ENCODE peak calls at places on chromosomes 5 and 9, in eight cellular contexts. G, W, J, X, L, D, M and R are unnamed samples.

GRCh38 chr5:137735531-137736284 is at the start of gene KLHL3:
- DNase-seq in G (peak), W (peak), J (no peak), X (no peak), L (peak), D (no peak), M (peak), R (peak)

GRCh38 chr9:128556915-128557634 is 4.7 kb downstream of the SPTAN1 start:
- DNase-seq in G (no peak), W (no peak), J (no peak), X (no peak), L (peak), D (no peak), M (no peak), R (no peak)

GRCh38 chr9:117595650-117596049 is 108.6 kb upstream of the TLR4 start:
- DNase-seq in G (no peak), W (no peak), J (no peak), X (no peak), L (no peak), D (no peak), M (no peak), R (no peak)

GRCh38 chr5:113397046-113397445 is 37.7 kb downstream of the TSSK1B start:
- DNase-seq in G (no peak), W (no peak), J (no peak), X (no peak), L (no peak), D (no peak), M (no peak), R (no peak)

GRCh38 chr5:83608122-83608521 is 112.5 kb downstream of the HAPLN1 start:
- DNase-seq in G (no peak), W (peak), J (no peak), X (peak), L (peak), D (no peak), M (no peak), R (peak)

GRCh38 chr5:136998864-136999263 is 500.3 kb downstream of the SPOCK1 start:
- DNase-seq in G (no peak), W (no peak), J (no peak), X (no peak), L (no peak), D (no peak), M (no peak), R (no peak)

GRCh38 chr5:142866563-142867275 is 96.5 kb downstream of the ARHGAP26 start:
- DNase-seq in G (peak), W (peak), J (no peak), X (peak), L (peak), D (no peak), M (no peak), R (no peak)

GRCh38 chr5:76270214-76270613 is 132.9 kb upstream of the IQGAP2 start:
- DNase-seq in G (no peak), W (peak), J (no peak), X (no peak), L (no peak), D (no peak), M (no peak), R (no peak)

GRCh38 chr9:23081377-23081776 is 634.8 kb downstream of the DMRTA1 start:
- DNase-seq in G (no peak), W (no peak), J (no peak), X (no peak), L (no peak), D (no peak), M (no peak), R (no peak)

GRCh38 chr5:109855056-109855455 is 165.3 kb downstream of the MAN2A1 start:
- DNase-seq in G (no peak), W (no peak), J (no peak), X (no peak), L (no peak), D (no peak), M (no peak), R (no peak)

GRCh38 chr5:15844253-15844652 is 335.3 kb downstream of the MARCHF11 start:
- DNase-seq in G (no peak), W (no peak), J (no peak), X (no peak), L (no peak), D (no peak), M (no peak), R (no peak)

GRCh38 chr9:23781111-23781510 is 44.9 kb downstream of the ELAVL2 start:
- DNase-seq in G (no peak), W (no peak), J (no peak), X (no peak), L (no peak), D (no peak), M (no peak), R (no peak)

GRCh38 chr9:36928670-36929349 is 105.3 kb downstream of the PAX5 start:
- DNase-seq in G (no peak), W (peak), J (no peak), X (no peak), L (peak), D (no peak), M (no peak), R (peak)

GRCh38 chr9:119368681-119369581 is at the start of gene BRINP1:
- DNase-seq in G (no peak), W (no peak), J (no peak), X (no peak), L (no peak), D (no peak), M (peak), R (no peak)

GRCh38 chr5:78993165-78993564 is 8.1 kb upstream of the ARSB start:
- DNase-seq in G (no peak), W (no peak), J (no peak), X (no peak), L (no peak), D (no peak), M (no peak), R (no peak)

GRCh38 chr5:72005676-72006075 is 101.6 kb upstream of the MAP1B start:
- DNase-seq in G (no peak), W (no peak), J (no peak), X (no peak), L (no peak), D (no peak), M (no peak), R (no peak)

GRCh38 chr5:42005561-42006153 is 80.6 kb downstream of the FBXO4 start:
- DNase-seq in G (no peak), W (peak), J (no peak), X (no peak), L (peak), D (no peak), M (no peak), R (peak)

GRCh38 chr9:131776473-131776872 is 36.6 kb upstream of the RAPGEF1 start:
- DNase-seq in G (no peak), W (peak), J (no peak), X (no peak), L (peak), D (no peak), M (peak), R (no peak)

GRCh38 chr5:64884541-64884940 is 115.8 kb downstream of the CWC27 start:
- DNase-seq in G (no peak), W (no peak), J (no peak), X (no peak), L (no peak), D (no peak), M (no peak), R (no peak)

GRCh38 chr9:90882991-90883600 is 81.5 kb downstream of the SYK start:
- DNase-seq in G (no peak), W (no peak), J (peak), X (no peak), L (no peak), D (no peak), M (no peak), R (no peak)

DNA sequence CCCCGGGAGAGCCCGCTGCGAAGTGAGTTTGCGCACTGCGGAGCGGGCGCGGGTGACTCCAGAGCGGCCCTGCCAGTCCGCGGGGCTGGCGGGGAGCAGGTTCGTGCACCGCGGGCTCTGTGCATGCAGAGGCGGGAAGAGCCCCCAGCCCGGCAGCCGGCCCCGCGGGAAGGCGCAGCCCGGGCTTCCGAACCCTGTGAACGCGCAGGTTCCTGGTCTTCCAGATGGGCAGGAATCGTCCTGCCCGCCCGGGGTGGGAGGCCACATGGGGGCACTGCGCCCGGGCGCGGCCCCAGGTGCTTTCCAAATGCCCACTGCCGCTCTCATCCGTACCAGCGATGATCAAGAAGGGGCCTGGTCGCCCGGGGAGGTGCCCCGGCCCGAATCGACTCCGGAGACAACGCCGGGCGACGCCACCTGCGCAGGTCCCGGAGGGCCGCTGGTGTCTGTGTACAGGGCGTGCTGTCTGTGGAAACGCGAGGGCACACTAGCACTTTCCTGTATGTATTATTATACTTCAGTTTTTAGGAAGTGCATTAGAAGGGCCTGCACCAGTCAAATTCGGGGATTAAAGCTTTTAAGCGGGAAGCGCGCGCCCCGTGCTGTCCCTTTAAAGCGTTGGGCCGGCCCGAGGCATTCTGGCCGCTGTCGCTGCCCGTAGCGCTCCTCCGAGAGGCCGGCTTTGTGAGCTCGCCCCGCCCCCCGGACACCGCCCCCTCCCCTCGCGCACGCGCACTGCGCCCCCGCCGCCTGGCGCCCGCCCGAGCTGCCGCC is at the start of gene WDR5:
- DNase-seq in G (peak), W (peak), J (no peak), X (peak), L (peak), D (peak), M (peak), R (peak)
- TF ChIP-seq POLR2A in G (no peak), W (no peak), J (no peak), X (peak), L (peak), D (no peak), M (peak), R (peak)

GRCh38 chr9:20271107-20271506 is 351.2 kb downstream of the MLLT3 start:
- DNase-seq in G (no peak), W (no peak), J (no peak), X (no peak), L (no peak), D (no peak), M (no peak), R (no peak)
- TF ChIP-seq POLR2A in G (no peak), W (no peak), J (no peak), X (no peak), L (no peak), D (no peak), M (no peak), R (no peak)

GRCh38 chr5:11894992-11895391 is 9.3 kb downstream of the CTNND2 start:
- DNase-seq in G (no peak), W (no peak), J (no peak), X (no peak), L (no peak), D (no peak), M (no peak), R (no peak)
- TF ChIP-seq POLR2A in G (no peak), W (no peak), J (no peak), X (no peak), L (no peak), D (no peak), M (no peak), R (no peak)

GRCh38 chr5:141844414-141845097 is 33.7 kb downstream of the PCDH1 start:
- DNase-seq in G (no peak), W (no peak), J (no peak), X (no peak), L (no peak), D (no peak), M (no peak), R (no peak)
- TF ChIP-seq POLR2A in G (no peak), W (no peak), J (no peak), X (no peak), L (no peak), D (no peak), M (no peak), R (no peak)

DNA sequence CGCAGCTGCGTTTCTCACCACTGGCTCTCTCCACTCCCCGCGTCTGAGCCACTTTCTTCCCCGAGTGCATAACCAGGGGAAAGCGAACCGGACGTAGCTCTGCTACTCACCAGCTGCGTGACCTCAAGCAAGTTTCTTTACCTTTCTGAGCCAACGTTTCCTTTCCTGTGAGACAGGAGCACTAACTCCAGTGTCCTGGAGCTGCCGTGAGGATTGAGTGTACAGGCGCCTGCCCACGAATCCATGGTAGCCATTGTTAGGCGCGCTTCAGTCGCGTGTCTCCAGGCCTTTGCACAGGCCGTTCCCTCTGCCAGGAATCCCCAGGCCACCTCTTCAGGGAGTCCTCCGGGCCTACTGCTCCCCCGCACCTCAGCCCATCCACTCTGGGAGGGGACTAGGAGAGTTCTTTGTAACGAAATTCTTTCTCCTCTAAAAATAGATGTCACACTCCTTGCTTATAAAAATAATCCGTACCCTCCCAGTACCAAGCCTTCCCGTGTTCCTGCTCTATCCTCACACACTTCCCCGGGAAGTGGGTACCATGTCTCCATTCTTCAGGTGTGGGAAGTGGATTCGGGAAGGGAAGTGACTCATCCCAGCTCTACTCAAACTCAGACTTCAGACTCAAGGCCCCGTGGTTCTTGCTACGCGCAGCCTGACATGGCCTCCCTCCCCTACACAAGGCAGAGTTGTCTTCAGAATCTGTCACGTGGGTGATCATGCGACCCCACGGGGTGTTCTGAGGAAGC is 16.2 kb upstream of the CRB2 start:
- DNase-seq in G (no peak), W (no peak), J (no peak), X (no peak), L (no peak), D (no peak), M (no peak), R (no peak)
- TF ChIP-seq POLR2A in G (no peak), W (no peak), J (no peak), X (no peak), L (no peak), D (no peak), M (no peak), R (no peak)

DNA sequence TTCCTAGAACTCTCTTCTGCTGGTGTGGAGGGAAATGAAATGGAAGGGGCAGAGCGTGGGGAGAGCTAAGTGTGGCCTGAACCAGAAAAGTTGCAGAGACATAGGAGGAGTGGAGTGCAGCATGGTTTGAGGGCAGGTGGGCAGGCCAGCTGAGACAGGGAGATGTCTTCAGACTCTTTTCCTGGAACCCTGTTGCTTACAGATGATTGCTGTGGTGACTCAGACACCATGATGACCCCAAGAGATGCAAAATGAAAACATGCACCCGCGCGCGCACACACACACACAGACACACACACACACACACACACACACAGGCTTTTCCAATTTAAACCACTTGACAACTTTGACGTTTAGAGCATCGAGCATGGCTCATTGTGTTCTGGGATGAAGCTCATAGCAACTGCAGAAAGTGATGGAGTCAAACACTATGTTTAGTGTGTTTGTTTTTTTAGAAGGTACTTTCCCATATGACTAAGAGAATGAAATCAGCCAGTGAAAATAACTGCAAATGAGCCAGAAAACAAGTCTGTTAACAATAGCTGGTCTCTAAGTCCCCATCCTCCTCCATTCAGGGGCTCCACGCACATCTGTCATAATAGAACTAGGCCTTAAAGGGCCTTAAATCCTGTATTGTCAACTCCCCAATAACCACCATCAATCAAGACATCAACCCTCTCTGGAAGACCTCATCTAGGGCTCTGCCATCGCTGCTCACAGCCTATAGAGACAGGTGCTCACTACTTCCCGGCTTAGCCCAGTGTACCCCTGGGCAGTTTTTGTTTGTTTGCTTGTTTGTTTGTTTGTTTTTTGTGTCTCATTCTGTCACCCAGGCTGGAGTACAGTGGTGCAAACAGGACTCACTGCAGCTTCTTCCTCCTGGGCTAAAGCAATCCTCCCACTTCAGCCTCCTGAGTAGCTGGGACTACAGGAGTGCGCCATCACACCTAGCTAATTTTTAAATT is 9.6 kb downstream of the TMOD1 start:
- DNase-seq in G (no peak), W (peak), J (peak), X (no peak), L (peak), D (no peak), M (no peak), R (peak)
- TF ChIP-seq POLR2A in G (no peak), W (no peak), J (no peak), X (no peak), L (no peak), D (no peak), M (no peak), R (no peak)